ENCODE peak calls at places on chromosomes 1 and 21, in six cellular contexts. P is upper lobe of left lung, K is Panc1, J is stomach, U is breast epithelium, N is HCT116. I is an unnamed sample.

GRCh38 chr21:43846430-43846829 is 18.6 kb upstream of the AGPAT3 start:
- DNase-seq in U (no peak), N (no peak), P (no peak), K (no peak), J (no peak), I (no peak)

GRCh38 chr1:113185463-113186104 is 112.6 kb downstream of the LRIG2 start:
- DNase-seq in U (no peak), P (no peak), K (no peak), J (no peak), N (no peak), I (no peak)

GRCh38 chr1:117534995-117535467 is 70.8 kb upstream of the TENT5C start:
- DNase-seq in P (peak; percentile 30), J (peak; percentile 65), N (peak; percentile 35), U (no peak), K (no peak), I (peak; percentile 58)

GRCh38 chr1:198212675-198213074 is 55.9 kb downstream of the NEK7 start:
- DNase-seq in K (no peak), P (no peak), N (no peak), U (no peak), J (no peak), I (no peak)

GRCh38 chr1:19639999-19640362 is 4.1 kb upstream of the NBL1 start:
- DNase-seq in N (no peak), J (no peak), K (no peak), P (no peak), U (no peak), I (peak; percentile 75)

GRCh38 chr1:167083066-167083682 is 7.0 kb downstream of the GPA33 start:
- DNase-seq in P (no peak), U (no peak), K (no peak), J (peak; percentile 50), N (no peak), I (no peak)

GRCh38 chr1:53619811-53620619 is 118.9 kb downstream of the GLIS1 start:
- DNase-seq in K (no peak), J (peak; percentile 25), N (no peak), P (peak; percentile 15), U (peak; percentile 48), I (no peak)

GRCh38 chr1:23473037-23473800 is 10.8 kb downstream of the ASAP3 start:
- DNase-seq in U (no peak), K (no peak), J (no peak), P (no peak), N (no peak), I (no peak)

GRCh38 chr21:26709090-26709489 is 136.0 kb upstream of the CYYR1 start:
- DNase-seq in U (no peak), K (no peak), J (no peak), P (no peak), N (no peak), I (no peak)

GRCh38 chr1:36754366-36754765 is 271.7 kb upstream of the CSF3R start:
- DNase-seq in U (no peak), N (no peak), P (no peak), K (no peak), J (no peak), I (no peak)

GRCh38 chr1:206892351-206892984 is 4.8 kb upstream of the IL24 start:
- DNase-seq in K (no peak), J (no peak), N (no peak), U (no peak), P (no peak), I (no peak)

GRCh38 chr1:115196291-115196690 is 107.0 kb upstream of the TSPAN2 start:
- DNase-seq in U (no peak), N (no peak), P (no peak), K (no peak), J (no peak), I (no peak)

GRCh38 chr1:65510961-65511360 is 90.5 kb downstream of the LEPR start:
- DNase-seq in K (no peak), U (no peak), J (no peak), N (no peak), P (no peak), I (no peak)

GRCh38 chr1:245810181-245810727 is 655.5 kb downstream of the KIF26B start:
- DNase-seq in K (no peak), P (no peak), U (no peak), N (no peak), J (no peak), I (no peak)

GRCh38 chr1:31380181-31380580 is 7.3 kb upstream of the FABP3 start:
- DNase-seq in N (no peak), P (no peak), K (no peak), U (no peak), J (no peak), I (peak; percentile 35)

GRCh38 chr1:9473032-9473792 is 66.1 kb upstream of the SLC25A33 start:
- DNase-seq in N (peak; percentile 12), J (peak; percentile 46), U (peak; percentile 66), K (no peak), P (peak; percentile 25), I (no peak)

GRCh38 chr1:66261370-66261769 is 272.6 kb upstream of the SGIP1 start:
- DNase-seq in J (no peak), U (no peak), K (no peak), N (no peak), P (no peak), I (no peak)

GRCh38 chr1:200699871-200700270 is 30.2 kb upstream of the DDX59 start:
- DNase-seq in K (no peak), U (no peak), N (no peak), J (no peak), P (no peak), I (no peak)

GRCh38 chr1:67439277-67440029 is 9.3 kb upstream of the SERBP1 start:
- DNase-seq in N (no peak), K (no peak), P (no peak), J (no peak), U (no peak), I (no peak)

GRCh38 chr1:68111804-68112436 is 61.5 kb upstream of the DIRAS3 start:
- DNase-seq in P (peak; percentile 25), K (no peak), U (peak; percentile 62), J (peak; percentile 58), N (peak; percentile 45), I (peak; percentile 32)

GRCh38 chr1:28902738-28903137 is 11.6 kb upstream of the EPB41 start:
- DNase-seq in U (no peak), N (no peak), J (no peak), K (no peak), P (no peak), I (no peak)
- TF ChIP-seq POLR2AphosphoS5 in U (no peak), N (no peak), J (no peak), K (no peak), P (no peak), I (no peak)

GRCh38 chr1:104331763-104332162 is 582.1 kb downstream of the AMY1C start:
- DNase-seq in U (no peak), P (no peak), N (no peak), J (no peak), K (no peak), I (no peak)

DNA sequence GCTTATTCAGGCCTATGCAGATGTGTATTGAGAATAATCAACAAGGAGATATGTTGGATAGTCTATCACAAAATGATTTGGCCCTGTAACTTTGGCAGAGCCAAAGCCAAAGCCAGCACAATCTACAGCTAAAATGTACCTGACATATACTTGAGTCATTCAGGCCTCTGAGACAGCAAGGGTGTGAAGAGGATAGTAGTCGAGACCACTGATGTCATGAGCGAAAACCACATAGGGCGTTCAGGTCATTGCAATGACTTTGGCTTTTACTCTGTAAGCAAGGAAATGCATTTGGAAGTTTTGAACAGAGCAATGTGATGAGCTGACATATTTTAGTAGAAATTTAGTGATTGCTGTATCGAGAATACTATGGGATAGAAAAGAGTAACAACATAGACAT is 579.6 kb downstream of the AMY1C start:
- DNase-seq in J (no peak), P (no peak), K (no peak), U (no peak), N (no peak), I (no peak)
- TF ChIP-seq POLR2AphosphoS5 in J (no peak), P (no peak), K (no peak), U (no peak), N (no peak), I (no peak)

DNA sequence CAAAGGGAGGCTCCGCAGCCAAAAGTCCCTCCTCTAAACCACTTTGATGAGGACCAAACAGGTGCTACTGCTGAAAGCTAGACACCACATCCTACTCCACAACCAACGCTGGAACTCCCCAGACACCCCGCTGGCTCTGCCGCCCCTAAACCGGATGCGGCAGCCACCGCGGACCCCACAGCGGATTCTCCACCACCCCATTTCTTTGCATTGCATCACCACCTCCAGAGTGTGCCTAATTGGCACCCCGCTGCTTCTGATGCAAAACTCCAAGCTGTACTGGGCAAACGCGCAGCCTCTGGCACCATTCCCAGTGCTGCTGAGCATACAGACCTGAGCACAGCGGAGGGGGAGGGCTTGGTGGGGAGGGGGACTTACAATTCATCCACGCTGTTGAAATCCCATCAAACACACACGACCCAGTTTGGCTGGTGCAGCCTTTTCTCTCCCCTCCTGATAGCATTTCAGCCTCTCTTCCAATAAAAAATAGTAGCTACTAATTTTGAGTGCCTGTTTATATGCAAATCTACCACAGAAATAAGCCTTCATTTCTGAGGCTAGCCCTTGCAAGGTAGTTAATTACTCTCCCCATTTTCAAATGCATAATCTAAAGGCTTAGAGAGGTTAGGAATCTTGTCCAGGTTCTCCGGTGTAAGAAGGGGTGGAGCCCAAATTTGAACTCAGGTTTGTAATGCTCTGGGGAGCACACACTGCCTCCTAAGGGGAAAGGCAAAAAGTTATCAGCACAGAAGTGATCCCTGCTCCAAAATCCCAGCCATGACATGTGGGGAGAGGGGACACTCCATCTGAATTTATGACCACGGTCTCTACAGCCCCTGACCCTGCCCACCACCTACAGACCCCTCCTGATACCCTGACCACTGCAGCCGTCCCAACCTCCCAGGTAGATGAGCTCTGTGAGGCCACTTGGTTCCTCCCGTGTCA is 12.2 kb upstream of the RGS16 start:
- DNase-seq in U (peak; percentile 66), K (no peak), J (peak; percentile 86), P (peak; percentile 92), N (no peak), I (peak; percentile 64)
- TF ChIP-seq POLR2AphosphoS5 in U (no peak), K (no peak), J (no peak), P (no peak), N (peak; percentile 32), I (peak; percentile 21)

DNA sequence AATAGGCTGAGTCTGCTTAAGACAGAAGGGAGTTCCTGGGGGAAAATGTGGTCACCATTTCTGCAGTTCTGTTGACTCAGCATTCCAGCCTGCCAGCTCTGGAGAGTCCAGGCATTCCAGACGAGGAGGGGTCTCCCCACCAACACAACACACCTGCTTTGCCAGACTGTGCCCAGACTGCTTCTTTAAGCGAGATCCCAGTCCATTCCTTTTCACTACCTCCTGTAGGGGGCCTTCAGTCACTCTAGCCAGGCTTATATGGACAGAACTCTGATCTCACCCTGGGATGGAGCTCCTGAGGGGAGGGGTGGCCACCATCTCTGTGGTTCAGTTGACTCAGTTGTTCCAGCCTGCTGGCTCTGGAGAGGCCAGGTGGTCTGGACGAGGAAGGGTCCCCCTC is 48.5 kb downstream of the UBE2U start:
- DNase-seq in K (no peak), U (no peak), J (no peak), P (no peak), N (no peak), I (no peak)
- TF ChIP-seq POLR2AphosphoS5 in K (no peak), U (no peak), J (no peak), P (no peak), N (no peak), I (no peak)